ENCODE peak calls at places on chromosome 11, in seven cellular contexts. J is heart left ventricle, M is transverse colon, Y is gastrocnemius medialis, I is brain microvascular endothelial cell, R is lower lobe of right lung, K is left ventricle myocardium inferior. N is an unnamed sample. For H3K27me3, the result is how much of the 10 kb centered on the place peaks cover.

GRCh38 chr11:67418476-67419281 is 3.2 kb downstream of the CARNS1 start:
- DNase-seq in J (no peak), M (no peak), Y (no peak), I (no peak), R (no peak), K (peak), N (peak)

GRCh38 chr11:119671048-119671447 is 58.0 kb downstream of the NECTIN1 start:
- DNase-seq in J (peak), M (peak), Y (peak), I (peak), R (no peak), K (peak), N (peak)

GRCh38 chr11:69501891-69502860 is 20.7 kb downstream of the LINC01488 start:
- DNase-seq in J (no peak), M (no peak), Y (no peak), I (no peak), R (no peak), K (peak), N (no peak)

GRCh38 chr11:2690261-2690575 is 9.6 kb downstream of the KCNQ1OT1 start:
- DNase-seq in J (no peak), M (no peak), Y (no peak), I (no peak), R (no peak), K (no peak), N (no peak)

GRCh38 chr11:124535552-124536232 is 7.8 kb downstream of the OR8B12 start:
- DNase-seq in J (no peak), M (no peak), Y (no peak), I (peak), R (no peak), K (no peak), N (no peak)

GRCh38 chr11:19905280-19905853 is 192.7 kb downstream of the NAV2 start:
- DNase-seq in J (no peak), M (no peak), Y (no peak), I (no peak), R (no peak), K (no peak), N (no peak)

GRCh38 chr11:104968365-104968855 is at the start of gene CASP4:
- DNase-seq in J (no peak), M (peak), Y (no peak), I (peak), R (no peak), K (no peak), N (no peak)

GRCh38 chr11:66291706-66292542 is at the start of gene TMEM151A:
- DNase-seq in J (no peak), M (no peak), Y (no peak), I (no peak), R (no peak), K (no peak), N (no peak)

GRCh38 chr11:119776031-119776636 is 47.1 kb upstream of the NECTIN1 start:
- DNase-seq in J (no peak), M (no peak), Y (no peak), I (no peak), R (no peak), K (no peak), N (no peak)

GRCh38 chr11:44191322-44192014 is 96.0 kb downstream of the EXT2 start:
- DNase-seq in J (no peak), M (no peak), Y (no peak), I (no peak), R (no peak), K (no peak), N (no peak)

GRCh38 chr11:116172156-116172555 is 600.6 kb downstream of the BUD13 start:
- DNase-seq in J (no peak), M (no peak), Y (no peak), I (no peak), R (no peak), K (no peak), N (no peak)

GRCh38 chr11:118343981-118344521 is at the start of gene CD3G:
- DNase-seq in J (no peak), M (peak), Y (no peak), I (no peak), R (no peak), K (no peak), N (no peak)

GRCh38 chr11:10930961-10931760 is 73.3 kb upstream of the ZBED5 start:
- DNase-seq in J (peak), M (peak), Y (peak), I (peak), R (peak), K (peak), N (peak)

GRCh38 chr11:76284161-76284560 is 77.9 kb upstream of the WNT11 start:
- DNase-seq in J (no peak), M (no peak), Y (no peak), I (no peak), R (no peak), K (no peak), N (no peak)

GRCh38 chr11:569273-569885 is 6.9 kb upstream of the PHRF1 start:
- DNase-seq in J (peak), M (no peak), Y (no peak), I (no peak), R (no peak), K (peak), N (no peak)

GRCh38 chr11:31926816-31927528 is 115.8 kb upstream of the PAX6 start:
- DNase-seq in J (no peak), M (no peak), Y (no peak), I (no peak), R (no peak), K (no peak), N (no peak)

GRCh38 chr11:111306321-111306720 is 8.0 kb downstream of the POU2AF3 start:
- DNase-seq in J (no peak), M (no peak), Y (no peak), I (no peak), R (no peak), K (no peak), N (no peak)

GRCh38 chr11:111305871-111306270 is 7.5 kb downstream of the POU2AF3 start:
- DNase-seq in J (no peak), M (no peak), Y (no peak), I (no peak), R (no peak), K (no peak), N (no peak)

GRCh38 chr11:111303476-111303875 is 5.1 kb downstream of the POU2AF3 start:
- DNase-seq in J (no peak), M (peak), Y (no peak), I (no peak), R (peak), K (no peak), N (no peak)

GRCh38 chr11:111307472-111308108 is 9.2 kb downstream of the POU2AF3 start:
- DNase-seq in J (no peak), M (no peak), Y (no peak), I (no peak), R (no peak), K (no peak), N (no peak)

GRCh38 chr11:111305403-111305802 is 7.1 kb downstream of the POU2AF3 start:
- DNase-seq in J (no peak), M (no peak), Y (no peak), I (no peak), R (no peak), K (no peak), N (no peak)
- H3K27ac ChIP-seq in J (no peak), M (no peak), Y (no peak), I (no peak), R (no peak), K (no peak), N (no peak)

GRCh38 chr11:126764221-126764620 is 236.3 kb downstream of the KIRREL3 start:
- DNase-seq in J (no peak), M (no peak), Y (no peak), I (no peak), R (no peak), K (no peak), N (no peak)
- TF ChIP-seq CTCF in J (no peak), M (no peak), Y (no peak), I (peak), R (no peak), K (no peak), N (peak)

GRCh38 chr11:64448599-64449380 is 89.8 kb downstream of the RPS6KA4 start:
- DNase-seq in J (peak), M (peak), Y (peak), I (peak), R (peak), K (peak), N (peak)
- H3K27me3 ChIP-seq in J (under half), M (under half), Y (under half), I (under half), R (under half), K (half or more), N (under half)

DNA sequence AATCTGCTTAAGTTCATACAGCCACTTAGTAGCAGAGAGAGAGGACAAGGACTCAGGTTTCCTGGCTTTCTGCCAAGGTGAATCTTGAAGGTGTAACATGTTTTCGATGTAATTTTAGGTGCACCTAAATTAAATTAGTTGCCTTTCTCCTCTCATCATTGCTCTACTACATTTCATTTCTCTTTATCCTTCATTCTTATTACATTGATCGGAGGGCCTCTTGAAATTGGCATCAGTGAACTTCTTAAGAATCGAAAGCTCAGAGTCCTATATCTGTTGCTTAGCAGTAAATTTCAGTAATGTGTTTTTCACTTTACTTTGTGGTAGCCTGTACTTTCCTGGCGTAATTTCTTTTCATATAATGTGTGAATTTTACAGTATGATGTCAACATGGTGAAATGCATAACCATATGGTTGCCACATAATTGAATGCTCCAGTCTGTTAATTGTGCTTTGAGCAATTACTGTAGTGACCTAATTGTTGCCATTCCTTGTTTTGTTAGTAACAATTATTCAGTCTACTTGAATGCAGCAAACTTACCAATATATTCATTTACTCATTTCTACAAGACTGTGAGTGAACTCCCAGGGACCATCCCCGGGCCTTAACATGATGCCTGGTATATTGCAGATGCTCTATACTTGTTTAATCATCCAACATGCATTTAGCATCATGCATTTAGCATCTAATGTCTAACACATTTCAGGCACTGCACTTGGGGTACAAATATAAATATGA is 138.1 kb downstream of the MAML2 start:
- DNase-seq in J (no peak), M (no peak), Y (no peak), I (no peak), R (no peak), K (no peak), N (no peak)
- H3K27ac ChIP-seq in J (no peak), M (no peak), Y (no peak), I (no peak), R (no peak), K (no peak), N (peak)

GRCh38 chr11:6303657-6304056 is 16.6 kb downstream of the CAVIN3 start:
- DNase-seq in J (no peak), M (no peak), Y (no peak), I (no peak), R (no peak), K (no peak), N (no peak)

GRCh38 chr11:6301096-6301495 is 19.2 kb downstream of the CAVIN3 start:
- DNase-seq in J (no peak), M (no peak), Y (no peak), I (no peak), R (no peak), K (no peak), N (no peak)

GRCh38 chr11:6298605-6299004 is 21.7 kb downstream of the CAVIN3 start:
- DNase-seq in J (no peak), M (peak), Y (no peak), I (no peak), R (no peak), K (peak), N (no peak)

GRCh38 chr11:6300325-6300724 is 20.0 kb downstream of the CAVIN3 start:
- DNase-seq in J (no peak), M (no peak), Y (no peak), I (no peak), R (no peak), K (no peak), N (no peak)

DNA sequence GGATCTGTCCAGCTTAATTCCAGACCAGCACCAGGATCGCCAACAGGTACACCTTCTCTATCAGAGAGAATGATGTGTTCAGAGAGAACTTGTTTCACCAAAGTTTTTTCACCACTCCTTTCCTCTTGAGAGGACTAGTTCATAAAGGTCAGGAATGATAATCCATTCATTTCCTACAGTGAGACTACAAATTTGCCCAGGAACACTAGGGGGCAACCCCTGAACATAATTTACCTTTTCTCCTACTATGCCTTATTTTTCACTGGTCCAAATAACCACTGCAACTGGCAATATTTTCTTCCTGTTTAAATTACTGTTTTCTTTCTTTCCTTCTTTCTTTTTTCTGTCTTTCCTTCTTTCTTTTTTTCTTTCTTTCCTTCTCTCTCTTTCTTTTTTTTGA is 22.5 kb downstream of the CAVIN3 start:
- DNase-seq in J (no peak), M (no peak), Y (no peak), I (no peak), R (no peak), K (no peak), N (no peak)
- TF ChIP-seq CTCF in J (peak), M (no peak), Y (no peak), I (peak), R (peak), K (peak), N (no peak)

DNA sequence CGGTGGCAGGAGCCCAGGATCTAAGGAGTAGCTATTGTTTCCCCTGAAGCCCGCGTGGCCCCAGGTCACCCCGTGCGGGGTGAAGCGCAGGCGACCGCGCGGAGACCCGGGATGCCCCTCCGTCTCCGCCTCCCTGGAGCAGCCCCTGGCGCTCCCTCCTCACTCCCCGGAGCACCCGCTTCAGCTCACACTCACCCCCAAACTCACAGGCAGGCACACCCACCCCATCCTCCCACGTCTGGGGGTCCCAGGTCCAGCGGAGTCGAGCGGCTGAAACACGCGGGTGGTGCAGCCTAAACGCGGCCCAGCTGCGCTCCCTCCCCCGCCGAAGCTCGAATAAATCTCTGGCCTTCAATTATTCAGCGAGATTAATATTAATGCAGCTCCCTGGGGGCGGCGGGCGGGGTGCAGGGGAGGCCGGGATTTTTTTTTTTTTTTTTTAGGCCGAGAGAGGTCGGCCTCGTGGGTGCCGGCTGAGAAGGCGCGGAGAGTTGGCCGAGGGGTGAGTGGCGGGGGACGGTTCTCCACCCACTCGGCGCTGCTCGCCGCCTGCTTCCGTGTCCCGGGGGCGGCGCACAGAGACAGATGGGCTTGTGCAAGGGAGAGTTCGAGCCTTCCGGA is 465 bp upstream of the SLC1A2 start:
- DNase-seq in J (no peak), M (no peak), Y (no peak), I (no peak), R (peak), K (peak), N (peak)
- H3K27me3 ChIP-seq in J (under half), M (half or more), Y (under half), I (under half), R (half or more), K (half or more), N (under half)

GRCh38 chr11:6655020-6655789 is 404 bp downstream of the DCHS1 start:
- DNase-seq in J (peak), M (no peak), Y (no peak), I (no peak), R (no peak), K (no peak), N (no peak)

GRCh38 chr11:6653055-6653454 is 2.6 kb downstream of the DCHS1 start:
- DNase-seq in J (no peak), M (no peak), Y (no peak), I (no peak), R (no peak), K (no peak), N (no peak)

GRCh38 chr11:6655790-6656580 is at the start of gene DCHS1:
- DNase-seq in J (peak), M (peak), Y (no peak), I (no peak), R (no peak), K (no peak), N (no peak)

GRCh38 chr11:6653656-6654055 is 2.0 kb downstream of the DCHS1 start:
- DNase-seq in J (no peak), M (no peak), Y (no peak), I (no peak), R (no peak), K (no peak), N (no peak)

GRCh38 chr11:6654281-6655019 is 1.2 kb downstream of the DCHS1 start:
- DNase-seq in J (peak), M (no peak), Y (no peak), I (no peak), R (no peak), K (no peak), N (no peak)
- H3K27ac ChIP-seq in J (peak), M (peak), Y (peak), I (no peak), R (peak), K (peak), N (peak)

DNA sequence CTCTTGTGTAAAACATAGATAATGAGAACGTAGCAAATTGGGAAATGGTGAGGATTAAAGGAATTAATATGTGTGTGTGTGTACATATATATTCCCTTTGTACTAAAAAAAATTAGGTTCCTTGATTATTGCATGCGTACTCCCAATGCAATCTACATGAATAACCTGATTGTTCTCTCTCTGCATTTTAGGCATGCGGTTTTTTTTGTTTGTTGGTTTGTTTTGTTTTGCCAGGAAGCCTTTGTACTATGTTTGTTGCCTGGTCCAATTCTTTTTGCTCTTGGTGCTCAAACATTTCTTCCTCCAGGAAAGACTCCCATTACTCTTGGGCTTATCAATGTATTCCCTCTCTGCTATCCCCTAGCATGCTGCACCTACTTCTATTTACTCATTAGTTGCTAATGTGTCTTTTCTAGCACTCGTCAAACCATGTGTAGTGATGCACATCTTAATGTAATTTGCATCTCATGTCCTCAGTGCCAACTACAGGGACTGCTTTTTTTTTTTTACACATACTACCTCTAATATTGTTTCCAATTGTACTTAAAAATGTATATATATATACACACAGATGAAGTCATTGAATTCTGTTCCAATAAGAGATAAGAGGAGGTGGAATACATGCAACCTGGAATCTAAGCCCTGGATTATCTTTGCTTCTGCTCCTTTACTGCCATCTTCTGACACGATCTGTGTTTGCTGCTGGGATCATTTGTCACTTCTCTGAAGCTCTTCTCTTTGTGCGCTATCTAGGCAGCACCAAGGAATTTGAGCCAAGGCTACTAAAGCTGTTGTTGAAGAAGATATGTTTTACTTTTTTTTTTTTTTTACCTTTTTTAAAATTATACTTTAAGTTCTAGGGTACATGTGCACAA is 197.2 kb upstream of the ANO3 start:
- DNase-seq in J (no peak), M (no peak), Y (no peak), I (peak), R (no peak), K (no peak), N (no peak)
- TF ChIP-seq CTCF in J (peak), M (no peak), Y (no peak), I (peak), R (no peak), K (peak), N (peak)

N was measured in dorsolateral prefrontal cortex.